ENCODE peak calls at places on chromosomes 7 and 10, in six cellular contexts. H is activated naive CD8-positive, alpha-beta T cell treated with anti-CD3 and anti-CD28 coated beads, Interleukin-2, amount 50 U/mL, for 24 hours; I is Caki2; N is fibroblast of pulmonary artery; V is ecto neural progenitor cell; P is EL. M is an unnamed sample.

GRCh38 chr7:105141068-105141467 is 127.1 kb downstream of the KMT2E start:
- DNase-seq in H (no peak), I (no peak), N (peak), V (peak), P (peak), M (peak)

GRCh38 chr7:118918556-118918955 is 694.1 kb downstream of the ANKRD7 start:
- DNase-seq in H (no peak), I (no peak), N (peak), V (no peak), P (no peak), M (peak)

GRCh38 chr10:33238643-33239042 is 95.8 kb downstream of the NRP1 start:
- DNase-seq in H (no peak), I (peak), N (peak), V (no peak), P (peak), M (peak)

GRCh38 chr7:114830952-114831351 is 90.9 kb upstream of the MDFIC start:
- DNase-seq in H (no peak), I (no peak), N (no peak), V (no peak), P (no peak), M (no peak)

GRCh38 chr10:74988055-74988773 is 123.2 kb upstream of the SAMD8 start:
- DNase-seq in H (no peak), I (no peak), N (peak), V (no peak), P (no peak), M (no peak)

GRCh38 chr7:48285365-48285764 is 114.1 kb downstream of the ABCA13 start:
- DNase-seq in H (no peak), I (peak), N (no peak), V (no peak), P (peak), M (peak)

GRCh38 chr10:113960617-113961260 is 82.9 kb upstream of the ADRB1 start:
- DNase-seq in H (no peak), I (peak), N (no peak), V (no peak), P (peak), M (peak)

GRCh38 chr10:70437721-70438120 is 3.8 kb downstream of the NODAL start:
- DNase-seq in H (no peak), I (no peak), N (no peak), V (no peak), P (no peak), M (no peak)

GRCh38 chr10:28661035-28661434 is 16.3 kb upstream of the BAMBI start:
- DNase-seq in H (no peak), I (peak), N (peak), V (no peak), P (peak), M (peak)

GRCh38 chr7:26705567-26705966 is 158.8 kb downstream of the SKAP2 start:
- DNase-seq in H (no peak), I (peak), N (peak), V (no peak), P (peak), M (peak)

GRCh38 chr10:102669206-102670064 is 25.2 kb downstream of the TRIM8 start:
- DNase-seq in H (peak), I (peak), N (no peak), V (no peak), P (peak), M (peak)

GRCh38 chr10:3969876-3970666 is 185.1 kb upstream of the KLF6 start:
- DNase-seq in H (no peak), I (no peak), N (no peak), V (no peak), P (no peak), M (no peak)

GRCh38 chr10:127553431-127553830 is 4.3 kb downstream of the NPS start:
- DNase-seq in H (no peak), I (no peak), N (no peak), V (no peak), P (no peak), M (no peak)

GRCh38 chr10:126252884-126253612 is 135.2 kb downstream of the ADAM12 start:
- DNase-seq in H (no peak), I (peak), N (peak), V (no peak), P (peak), M (peak)

GRCh38 chr7:14748461-14748860 is 154.1 kb downstream of the DGKB start:
- DNase-seq in H (no peak), I (peak), N (peak), V (no peak), P (peak), M (peak)

GRCh38 chr7:155469311-155470185 is 11.6 kb downstream of the EN2 start:
- DNase-seq in H (no peak), I (no peak), N (no peak), V (peak), P (no peak), M (no peak)

GRCh38 chr7:129529643-129530042 is 27.3 kb downstream of the SMKR1 start:
- DNase-seq in H (no peak), I (no peak), N (no peak), V (no peak), P (no peak), M (no peak)

GRCh38 chr7:131285558-131285957 is 42.1 kb upstream of the MKLN1 start:
- DNase-seq in H (no peak), I (no peak), N (peak), V (no peak), P (no peak), M (no peak)

GRCh38 chr10:122730238-122730637 is 30.6 kb upstream of the C10orf120 start:
- DNase-seq in H (no peak), I (no peak), N (no peak), V (no peak), P (no peak), M (no peak)

GRCh38 chr10:88944813-88945212 is 7.8 kb downstream of the ACTA2 start:
- DNase-seq in H (no peak), I (no peak), N (no peak), V (no peak), P (no peak), M (no peak)

GRCh38 chr7:73899731-73900142 is 38.8 kb downstream of the TMEM270 start:
- DNase-seq in H (no peak), I (no peak), N (peak), V (no peak), P (peak), M (peak)

GRCh38 chr7:67683628-67684027 is 687.0 kb downstream of the TYW1 start:
- DNase-seq in H (no peak), I (no peak), N (no peak), V (no peak), P (no peak), M (no peak)

GRCh38 chr10:70858759-70859158 is 29.6 kb downstream of the PCBD1 start:
- DNase-seq in H (no peak), I (no peak), N (no peak), V (no peak), P (no peak), M (no peak)

GRCh38 chr10:7944537-7944936 is 110.0 kb upstream of the GATA3 start:
- DNase-seq in H (no peak), I (no peak), N (no peak), V (no peak), P (no peak), M (no peak)

GRCh38 chr10:90579602-90580242 is 278.1 kb downstream of the HTR7 start:
- DNase-seq in H (no peak), I (peak), N (peak), V (no peak), P (peak), M (peak)

GRCh38 chr7:24216576-24217116 is 67.3 kb upstream of the NPY start:
- DNase-seq in H (no peak), I (no peak), N (peak), V (no peak), P (peak), M (peak)

GRCh38 chr7:37923996-37924395 is 3.6 kb downstream of the EPDR1 start:
- DNase-seq in H (no peak), I (no peak), N (no peak), V (no peak), P (no peak), M (no peak)

GRCh38 chr7:140533394-140533872 is 54.1 kb upstream of the MKRN1 start:
- DNase-seq in H (no peak), I (no peak), N (peak), V (no peak), P (no peak), M (no peak)

GRCh38 chr7:151008511-151009323 is 15.6 kb downstream of the ATG9B start:
- DNase-seq in H (peak), I (peak), N (peak), V (peak), P (no peak), M (no peak)

GRCh38 chr7:143238289-143238995 is 16.6 kb downstream of the TAS2R40 start:
- DNase-seq in H (no peak), I (no peak), N (no peak), V (no peak), P (no peak), M (no peak)

M was measured in A172.